ENCODE peak calls at places on chromosomes 13 and 19, in six cellular contexts. J is HepG2, T is SK-N-SH, Z is GM12892, W is K562, G is H1. S is an unnamed sample.

GRCh38 chr19:10061717-10062310 is 24.3 kb upstream of the SHFL start:
- DNase-seq in Z (no peak), G (no peak), W (peak; percentile 76), T (no peak), J (no peak), S (no peak)

GRCh38 chr19:44903602-44904425 is 1.8 kb upstream of the APOE start:
- DNase-seq in G (peak; percentile 58), J (peak; percentile 80), W (peak; percentile 75), T (peak; percentile 88), Z (peak; percentile 80), S (peak; percentile 77)

GRCh38 chr19:46198756-46199155 is 30.8 kb upstream of the IGFL1 start:
- DNase-seq in Z (no peak), T (no peak), J (no peak), W (no peak), G (no peak), S (no peak)

GRCh38 chr19:49400034-49400433 is 12.0 kb downstream of the KASH5 start:
- DNase-seq in Z (no peak), W (no peak), J (peak; percentile 15), T (no peak), G (no peak), S (no peak)

GRCh38 chr19:43777163-43777700 is 3.5 kb downstream of the KCNN4 start:
- DNase-seq in T (peak; percentile 69), G (no peak), W (peak; percentile 79), J (no peak), Z (no peak), S (no peak)

GRCh38 chr19:2683430-2683995 is 19.0 kb downstream of the GNG7 start:
- DNase-seq in J (no peak), Z (no peak), W (no peak), G (no peak), T (no peak), S (no peak)

GRCh38 chr13:75399168-75399878 is 82.6 kb downstream of the TBC1D4 start:
- DNase-seq in J (no peak), T (no peak), W (no peak), G (no peak), Z (no peak), S (no peak)

GRCh38 chr19:16076154-16076957 is at the start of gene TPM4:
- DNase-seq in J (peak; percentile 88), W (peak; percentile 85), G (peak; percentile 85), Z (peak; percentile 87), T (peak; percentile 86), S (peak; percentile 79)

GRCh38 chr13:32284927-32285632 is 30.1 kb downstream of the ZAR1L start:
- DNase-seq in Z (no peak), W (no peak), T (no peak), J (peak; percentile 68), G (no peak), S (no peak)

GRCh38 chr19:46606019-46606418 is 4.9 kb downstream of the CALM3 start:
- DNase-seq in Z (no peak), G (no peak), W (no peak), T (no peak), J (no peak), S (no peak)

GRCh38 chr19:41217741-41218140 is 1.3 kb upstream of the AXL start:
- DNase-seq in Z (no peak), T (no peak), G (no peak), W (no peak), J (no peak), S (no peak)

GRCh38 chr13:26722321-26722720 is 38.3 kb downstream of the GPR12 start:
- DNase-seq in G (no peak), T (no peak), Z (no peak), J (no peak), W (no peak), S (no peak)

GRCh38 chr13:64471916-64472315 is 2758.2 kb downstream of the PCDH9 start:
- DNase-seq in G (no peak), W (no peak), T (peak; percentile 22), J (peak; percentile 15), Z (no peak), S (no peak)

GRCh38 chr19:49065905-49066512 is 1.4 kb upstream of the NTF4 start:
- DNase-seq in Z (no peak), J (no peak), T (peak; percentile 33), W (no peak), G (no peak), S (no peak)

GRCh38 chr19:35498984-35499383 is 8.7 kb upstream of the KRTDAP start:
- DNase-seq in W (no peak), G (no peak), Z (no peak), J (no peak), T (no peak), S (no peak)

GRCh38 chr19:35498220-35498619 is 8.0 kb upstream of the KRTDAP start:
- DNase-seq in Z (no peak), W (no peak), J (no peak), T (no peak), G (no peak), S (no peak)

GRCh38 chr19:35502751-35503150 is 10.7 kb downstream of the DMKN start:
- DNase-seq in W (no peak), G (no peak), J (no peak), Z (no peak), T (no peak), S (no peak)

GRCh38 chr19:35501684-35502083 is 11.4 kb upstream of the KRTDAP start:
- DNase-seq in J (no peak), W (no peak), G (no peak), Z (no peak), T (no peak), S (no peak)

GRCh38 chr19:35500611-35501010 is 10.3 kb upstream of the KRTDAP start:
- DNase-seq in T (no peak), G (no peak), W (no peak), Z (no peak), J (no peak), S (no peak)
- TF ChIP-seq TAF1 in T (no peak), G (no peak), W (no peak), Z (no peak), J (no peak), S (no peak)

GRCh38 chr13:20709369-20709768 is 5.9 kb downstream of the IL17D start:
- DNase-seq in J (no peak), Z (no peak), T (no peak), W (no peak), G (no peak), S (no peak)
- TF ChIP-seq POLR2AphosphoS5 in J (no peak), Z (no peak), T (no peak), W (no peak), G (no peak), S (no peak)

DNA sequence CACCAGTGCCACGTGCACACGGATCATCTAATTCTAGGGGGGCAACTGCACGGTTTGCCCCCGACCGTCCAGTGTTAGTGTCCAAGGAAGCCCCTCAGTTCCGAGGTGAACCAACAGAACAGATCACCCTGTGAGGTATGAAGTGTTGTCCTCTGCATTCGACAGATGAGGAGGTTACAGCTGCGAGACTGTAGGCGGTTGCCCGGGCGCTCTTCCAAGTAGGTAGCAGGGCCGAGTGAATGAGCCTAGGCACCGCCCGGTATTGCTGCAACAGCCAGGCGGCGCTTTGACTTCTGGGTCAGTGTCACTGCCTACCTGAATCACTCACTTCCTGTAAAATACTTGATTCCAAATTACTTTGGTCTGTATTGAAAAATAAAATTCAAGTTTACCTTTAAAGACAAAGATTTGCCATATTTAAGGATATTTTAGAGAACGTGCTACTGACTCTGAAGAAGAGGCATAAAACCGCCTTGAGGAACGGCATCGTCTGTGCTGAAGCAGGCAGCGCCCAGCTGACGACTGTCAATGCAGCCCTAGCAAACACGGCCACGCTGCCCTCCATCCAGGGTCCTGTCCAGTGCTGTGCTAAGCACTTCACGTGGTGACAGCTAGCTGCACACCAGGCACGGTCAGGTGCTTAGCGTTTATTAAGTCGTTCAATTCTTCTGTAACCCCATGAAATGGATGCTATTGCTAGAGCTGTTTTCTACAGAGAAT is 19.3 kb upstream of the RASA3 start:
- DNase-seq in W (no peak), J (no peak), Z (no peak), T (no peak), G (no peak), S (no peak)
- TF ChIP-seq TAF1 in W (no peak), J (no peak), Z (no peak), T (no peak), G (no peak), S (no peak)

DNA sequence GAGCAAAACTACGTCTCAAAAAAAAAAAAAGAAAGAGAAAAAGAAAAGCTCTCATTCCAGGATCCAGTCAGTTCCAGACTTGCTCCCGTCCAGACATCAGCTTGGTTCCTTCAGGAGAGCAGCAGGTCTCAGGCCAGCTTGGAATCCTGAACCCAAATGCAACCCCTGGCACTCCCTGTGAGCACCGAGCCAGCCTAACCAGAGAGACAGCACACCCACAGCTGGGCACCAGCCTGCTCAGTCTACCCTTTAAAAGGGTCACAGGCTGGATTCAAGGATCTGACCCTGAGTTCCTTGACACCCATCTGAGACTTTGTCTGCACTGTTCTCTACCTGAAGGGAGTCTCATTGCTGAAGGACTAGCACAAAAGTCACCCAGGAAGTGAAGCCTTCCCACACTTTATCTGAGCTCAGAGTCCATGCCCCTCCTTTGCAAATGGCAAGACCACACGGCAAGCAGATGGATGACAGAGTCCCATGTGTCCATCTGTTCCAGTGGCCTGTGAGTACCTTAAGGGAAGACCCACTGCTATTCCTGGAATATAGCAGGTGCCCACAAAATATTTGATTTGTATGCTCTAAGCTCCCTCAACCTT is 1.4 kb downstream of the PEPD start:
- DNase-seq in G (no peak), J (peak; percentile 42), Z (no peak), T (no peak), W (no peak), S (no peak)
- TF ChIP-seq POLR2AphosphoS5 in G (no peak), J (no peak), Z (no peak), T (no peak), W (no peak), S (no peak)

DNA sequence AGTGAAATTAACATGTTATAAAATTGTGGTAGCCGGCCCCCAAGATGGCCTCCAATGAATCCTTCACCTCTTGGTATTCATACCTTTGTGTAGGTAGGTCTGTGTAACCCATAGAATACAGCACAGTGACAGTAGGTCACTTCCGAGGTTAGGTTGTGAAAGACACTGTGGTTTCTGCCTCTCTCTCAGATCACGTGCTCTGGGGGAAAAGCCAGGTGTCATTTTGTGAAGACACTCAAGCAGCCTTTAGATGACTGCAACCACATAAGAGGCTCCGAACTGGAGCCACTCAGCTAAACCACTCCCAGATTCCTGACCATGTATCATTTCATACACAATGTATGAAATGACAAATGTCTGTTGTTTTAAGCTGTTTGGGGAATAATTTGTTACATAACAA is 9.8 kb upstream of the USPL1 start:
- DNase-seq in Z (peak; percentile 62), J (no peak), W (no peak), G (no peak), T (no peak), S (peak; percentile 57)
- TF ChIP-seq TAF1 in Z (no peak), J (no peak), W (no peak), G (no peak), T (no peak), S (no peak)

GRCh38 chr19:1261863-1262686 is 7.1 kb upstream of the CIRBP start:
- DNase-seq in J (peak; percentile 48), T (no peak), W (no peak), G (no peak), Z (no peak), S (no peak)

GRCh38 chr19:1261512-1261862 is 7.6 kb upstream of the CIRBP start:
- DNase-seq in J (no peak), Z (no peak), W (no peak), T (no peak), G (no peak), S (no peak)

GRCh38 chr19:1259206-1259872 is 9.8 kb upstream of the CIRBP start:
- DNase-seq in W (no peak), Z (peak; percentile 81), T (peak; percentile 62), J (peak; percentile 86), G (no peak), S (no peak)

GRCh38 chr19:1259873-1260748 is 9.0 kb upstream of the CIRBP start:
- DNase-seq in Z (no peak), J (no peak), G (no peak), T (no peak), W (no peak), S (no peak)

GRCh38 chr19:1260749-1261511 is 8.2 kb upstream of the CIRBP start:
- DNase-seq in J (peak; percentile 88), Z (peak; percentile 98), W (peak; percentile 96), T (peak; percentile 97), G (peak; percentile 93), S (peak; percentile 96)
- TF ChIP-seq POLR2AphosphoS5 in J (no peak), Z (no peak), W (no peak), T (peak; percentile 21), G (no peak), S (no peak)

S was measured in GM12891.